ENCODE peak calls at places on chromosomes 3 and 15, in six cellular contexts. G, F, H, K, L and W are unnamed samples.

GRCh38 chr3:128073807-128074206 is 21.6 kb downstream of the SEC61A1 start:
- DNase-seq in F (no peak), G (no peak), L (no peak), K (no peak), H (no peak), W (no peak)

GRCh38 chr15:52292780-52293392 is 2.7 kb downstream of the MYO5C start:
- DNase-seq in H (no peak), F (no peak), G (no peak), K (no peak), L (no peak), W (no peak)

GRCh38 chr3:63934484-63934883 is 22.3 kb upstream of the SCAANT1 start:
- DNase-seq in F (peak; percentile 52), K (no peak), G (no peak), H (no peak), L (no peak), W (no peak)

GRCh38 chr3:149886957-149887356 is 73.9 kb downstream of the RNF13 start:
- DNase-seq in G (no peak), K (no peak), H (no peak), L (no peak), F (no peak), W (no peak)

GRCh38 chr3:187777331-187778046 is 32.2 kb upstream of the BCL6 start:
- DNase-seq in L (no peak), G (peak; percentile 8), K (no peak), H (no peak), F (peak; percentile 62), W (peak; percentile 12)

GRCh38 chr3:54621181-54621580 is 306.7 kb downstream of the LRTM1 start:
- DNase-seq in F (no peak), K (no peak), L (no peak), H (no peak), G (peak; percentile 5), W (no peak)

GRCh38 chr15:92521624-92522008 is 127.9 kb downstream of the ST8SIA2 start:
- DNase-seq in H (peak; percentile 41), F (peak; percentile 72), K (peak; percentile 86), L (no peak), G (peak; percentile 79), W (peak; percentile 40)

GRCh38 chr15:42194502-42194901 is 13.6 kb downstream of the VPS39 start:
- DNase-seq in H (no peak), G (peak; percentile 10), L (no peak), F (no peak), K (no peak), W (no peak)

GRCh38 chr3:46995901-46996562 is 16.6 kb downstream of the NBEAL2 start:
- DNase-seq in L (no peak), K (peak; percentile 26), H (no peak), G (no peak), F (no peak), W (no peak)

GRCh38 chr3:30454636-30455035 is 151.8 kb upstream of the TGFBR2 start:
- DNase-seq in H (no peak), G (no peak), L (no peak), F (no peak), K (no peak), W (no peak)

GRCh38 chr3:63193647-63194046 is 84.5 kb upstream of the SYNPR start:
- DNase-seq in H (peak; percentile 9), G (peak; percentile 10), L (no peak), K (no peak), F (peak; percentile 2), W (peak; percentile 7)

GRCh38 chr15:87200149-87200548 is 1056.4 kb downstream of the NTRK3 start:
- DNase-seq in F (no peak), H (no peak), G (no peak), L (no peak), K (no peak), W (no peak)

GRCh38 chr3:29764603-29765254 is 483.9 kb downstream of the RBMS3 start:
- DNase-seq in F (peak; percentile 13), K (no peak), L (no peak), H (no peak), G (peak; percentile 72), W (peak; percentile 79)

GRCh38 chr3:139934557-139935070 is 371 bp upstream of the CLSTN2 start:
- DNase-seq in H (peak; percentile 57), G (peak; percentile 40), L (no peak), K (peak; percentile 78), F (peak; percentile 19), W (no peak)

GRCh38 chr15:22945071-22945470 is 35.1 kb downstream of the CYFIP1 start:
- DNase-seq in G (no peak), K (no peak), L (no peak), F (no peak), H (no peak), W (no peak)

GRCh38 chr3:184582998-184583344 is 21.4 kb downstream of the EPHB3 start:
- DNase-seq in K (no peak), F (no peak), H (no peak), L (no peak), G (no peak), W (no peak)

GRCh38 chr3:39196671-39197446 is 4.5 kb upstream of the XIRP1 start:
- DNase-seq in H (no peak), F (no peak), G (no peak), K (no peak), L (no peak), W (no peak)

GRCh38 chr3:12345141-12345561 is 56.3 kb downstream of the PPARG start:
- DNase-seq in H (no peak), F (no peak), K (no peak), G (peak; percentile 70), L (no peak), W (no peak)

GRCh38 chr3:41237907-41238306 is 38.6 kb downstream of the CTNNB1 start:
- DNase-seq in K (no peak), H (no peak), L (no peak), G (no peak), F (no peak), W (no peak)

GRCh38 chr15:94164202-94164807 is 67.1 kb upstream of the MCTP2 start:
- DNase-seq in H (peak; percentile 73), K (peak; percentile 42), G (no peak), L (peak; percentile 19), F (peak; percentile 42), W (peak; percentile 24)